ENCODE peak calls at places on chromosome 5, in eight cellular contexts. One of them, this sample, is unnamed.

GRCh38 chr5:66989286-66989685 is 207.3 kb downstream of the CD180 start:
- DNase-seq in HepG2: peak; percentile 45
- DNase-seq in GM12878: no peak
- DNase-seq in SK-N-SH: no peak
- DNase-seq in HCT116: no peak
- DNase-seq in K562: no peak
- DNase-seq in H1: no peak
- DNase-seq in endothelial cell of umbilical vein: no peak
- DNase-seq in this sample: peak; percentile 3

GRCh38 chr5:17896605-17897004 is 262.3 kb downstream of the TAF11L14 start:
- DNase-seq in HepG2: no peak
- DNase-seq in GM12878: no peak
- DNase-seq in SK-N-SH: no peak
- DNase-seq in HCT116: no peak
- DNase-seq in K562: no peak
- DNase-seq in H1: no peak
- DNase-seq in endothelial cell of umbilical vein: no peak
- DNase-seq in this sample: peak; percentile 55

GRCh38 chr5:71830626-71831539 is 111.8 kb downstream of the CARTPT start:
- DNase-seq in HepG2: no peak
- DNase-seq in GM12878: no peak
- DNase-seq in SK-N-SH: no peak
- DNase-seq in HCT116: no peak
- DNase-seq in K562: no peak
- DNase-seq in H1: no peak
- DNase-seq in endothelial cell of umbilical vein: peak; percentile 47
- DNase-seq in this sample: peak; percentile 45

GRCh38 chr5:73204302-73204701 is 31.3 kb downstream of the TMEM174 start:
- DNase-seq in HepG2: no peak
- DNase-seq in GM12878: no peak
- DNase-seq in SK-N-SH: no peak
- DNase-seq in HCT116: no peak
- DNase-seq in K562: no peak
- DNase-seq in H1: no peak
- DNase-seq in endothelial cell of umbilical vein: no peak
- DNase-seq in this sample: no peak

GRCh38 chr5:41336471-41336870 is 123.1 kb upstream of the C6 start:
- DNase-seq in HepG2: no peak
- DNase-seq in GM12878: no peak
- DNase-seq in SK-N-SH: no peak
- DNase-seq in HCT116: no peak
- DNase-seq in K562: no peak
- DNase-seq in H1: no peak
- DNase-seq in endothelial cell of umbilical vein: no peak
- DNase-seq in this sample: no peak

GRCh38 chr5:1983401-1983800 is 100.7 kb upstream of the IRX4 start:
- DNase-seq in HepG2: no peak
- DNase-seq in GM12878: no peak
- DNase-seq in SK-N-SH: no peak
- DNase-seq in HCT116: no peak
- DNase-seq in K562: no peak
- DNase-seq in H1: no peak
- DNase-seq in endothelial cell of umbilical vein: no peak
- DNase-seq in this sample: no peak

GRCh38 chr5:143033535-143034260 is 263.5 kb downstream of the ARHGAP26 start:
- DNase-seq in HepG2: no peak
- DNase-seq in GM12878: no peak
- DNase-seq in SK-N-SH: no peak
- DNase-seq in HCT116: peak; percentile 80
- DNase-seq in K562: no peak
- DNase-seq in H1: no peak
- DNase-seq in endothelial cell of umbilical vein: peak; percentile 73
- DNase-seq in this sample: no peak

GRCh38 chr5:139635606-139636206 is 12.4 kb upstream of the CXXC5 start:
- DNase-seq in HepG2: peak; percentile 70
- DNase-seq in GM12878: no peak
- DNase-seq in SK-N-SH: peak; percentile 75
- DNase-seq in HCT116: no peak
- DNase-seq in K562: peak; percentile 94
- DNase-seq in H1: peak; percentile 75
- DNase-seq in endothelial cell of umbilical vein: peak; percentile 64
- DNase-seq in this sample: no peak

GRCh38 chr5:39730011-39730410 is 305.2 kb upstream of the DAB2 start:
- DNase-seq in HepG2: no peak
- DNase-seq in GM12878: no peak
- DNase-seq in SK-N-SH: no peak
- DNase-seq in HCT116: no peak
- DNase-seq in K562: no peak
- DNase-seq in H1: no peak
- DNase-seq in endothelial cell of umbilical vein: no peak
- DNase-seq in this sample: no peak

GRCh38 chr5:27682600-27682999 is 644.2 kb upstream of the CDH9 start:
- DNase-seq in HepG2: peak; percentile 9
- DNase-seq in GM12878: no peak
- DNase-seq in SK-N-SH: no peak
- DNase-seq in HCT116: no peak
- DNase-seq in K562: peak; percentile 5
- DNase-seq in H1: peak; percentile 42
- DNase-seq in endothelial cell of umbilical vein: no peak
- DNase-seq in this sample: no peak

GRCh38 chr5:42057254-42057690 is 132.2 kb downstream of the FBXO4 start:
- DNase-seq in HepG2: peak; percentile 28
- DNase-seq in GM12878: peak; percentile 20
- DNase-seq in SK-N-SH: peak; percentile 46
- DNase-seq in HCT116: peak; percentile 51
- DNase-seq in K562: peak; percentile 71
- DNase-seq in H1: peak; percentile 73
- DNase-seq in endothelial cell of umbilical vein: peak; percentile 51
- DNase-seq in this sample: no peak

GRCh38 chr5:139650689-139651501 is 2.7 kb downstream of the CXXC5 start:
- DNase-seq in HepG2: peak; percentile 87
- DNase-seq in GM12878: no peak
- DNase-seq in SK-N-SH: peak; percentile 79
- DNase-seq in HCT116: no peak
- DNase-seq in K562: peak; percentile 93
- DNase-seq in H1: no peak
- DNase-seq in endothelial cell of umbilical vein: no peak
- DNase-seq in this sample: no peak

GRCh38 chr5:79318935-79319614 is 83.1 kb downstream of the JMY start:
- DNase-seq in HepG2: no peak
- DNase-seq in GM12878: no peak
- DNase-seq in SK-N-SH: no peak
- DNase-seq in HCT116: peak; percentile 7
- DNase-seq in K562: peak; percentile 35
- DNase-seq in H1: no peak
- DNase-seq in endothelial cell of umbilical vein: peak; percentile 14
- DNase-seq in this sample: peak; percentile 8

GRCh38 chr5:45826055-45826454 is 129.9 kb upstream of the HCN1 start:
- DNase-seq in HepG2: no peak
- DNase-seq in GM12878: no peak
- DNase-seq in SK-N-SH: no peak
- DNase-seq in HCT116: no peak
- DNase-seq in K562: no peak
- DNase-seq in H1: no peak
- DNase-seq in endothelial cell of umbilical vein: no peak
- DNase-seq in this sample: no peak

GRCh38 chr5:141199359-141200235 is at the start of gene PCDHB11:
- DNase-seq in HepG2: peak; percentile 6
- DNase-seq in GM12878: no peak
- DNase-seq in SK-N-SH: peak; percentile 41
- DNase-seq in HCT116: no peak
- DNase-seq in K562: peak; percentile 4
- DNase-seq in H1: no peak
- DNase-seq in endothelial cell of umbilical vein: peak; percentile 2
- DNase-seq in this sample: peak; percentile 75

GRCh38 chr5:132473019-132473531 is 17.5 kb downstream of the IRF1 start:
- DNase-seq in HepG2: no peak
- DNase-seq in GM12878: no peak
- DNase-seq in SK-N-SH: no peak
- DNase-seq in HCT116: no peak
- DNase-seq in K562: no peak
- DNase-seq in H1: no peak
- DNase-seq in endothelial cell of umbilical vein: no peak
- DNase-seq in this sample: no peak

GRCh38 chr5:14959443-14960119 is 88.0 kb upstream of the ANKH start:
- DNase-seq in HepG2: peak; percentile 30
- DNase-seq in GM12878: no peak
- DNase-seq in SK-N-SH: no peak
- DNase-seq in HCT116: no peak
- DNase-seq in K562: no peak
- DNase-seq in H1: no peak
- DNase-seq in endothelial cell of umbilical vein: no peak
- DNase-seq in this sample: no peak

GRCh38 chr5:96597441-96598020 is 64.6 kb upstream of the CAST start:
- DNase-seq in HepG2: no peak
- DNase-seq in GM12878: no peak
- DNase-seq in SK-N-SH: no peak
- DNase-seq in HCT116: no peak
- DNase-seq in K562: no peak
- DNase-seq in H1: no peak
- DNase-seq in endothelial cell of umbilical vein: peak; percentile 32
- DNase-seq in this sample: no peak

DNA sequence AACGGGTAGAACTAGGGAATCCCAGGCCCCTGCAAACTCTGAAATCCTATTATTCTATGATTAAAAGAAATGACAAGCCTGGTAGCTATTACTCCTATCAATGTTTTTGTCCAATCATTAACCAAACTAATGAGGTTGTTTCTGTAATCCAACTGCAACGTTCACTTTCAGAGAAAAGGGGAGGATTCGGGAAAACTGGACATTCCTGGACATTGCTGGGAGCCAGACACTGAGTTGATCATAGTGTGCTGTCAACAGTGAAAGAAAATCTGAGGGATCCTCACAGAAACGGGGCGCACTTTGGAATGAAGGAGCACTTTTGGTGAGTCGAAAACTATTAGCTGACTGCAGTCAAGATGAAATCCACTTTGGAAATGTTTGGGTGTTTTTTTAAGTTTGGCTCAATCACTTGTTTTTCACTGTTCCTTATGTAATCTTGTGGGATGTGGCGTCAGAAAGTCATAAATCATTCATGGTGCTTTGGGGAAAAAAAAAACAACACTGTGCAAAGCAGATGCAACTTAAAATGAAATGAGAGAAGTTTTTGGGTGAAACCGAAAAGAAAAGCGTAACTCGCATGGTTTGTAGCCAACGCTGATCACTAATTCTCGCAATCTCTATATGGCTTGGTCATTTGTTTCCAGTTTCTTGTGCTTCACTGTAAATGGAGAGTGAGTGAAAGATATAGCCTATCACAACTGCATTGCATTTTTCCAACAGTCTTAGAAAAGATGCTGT is 51.2 kb upstream of the ADRA1B start:
- DNase-seq in HepG2: no peak
- DNase-seq in GM12878: peak; percentile 9
- DNase-seq in SK-N-SH: no peak
- DNase-seq in HCT116: no peak
- DNase-seq in K562: no peak
- DNase-seq in H1: no peak
- DNase-seq in endothelial cell of umbilical vein: no peak
- DNase-seq in this sample: no peak
- TF ChIP-seq POLR2AphosphoS5 in HepG2: no peak
- TF ChIP-seq POLR2AphosphoS5 in GM12878: no peak
- TF ChIP-seq POLR2AphosphoS5 in SK-N-SH: no peak
- TF ChIP-seq POLR2AphosphoS5 in HCT116: no peak
- TF ChIP-seq POLR2AphosphoS5 in K562: no peak
- TF ChIP-seq POLR2AphosphoS5 in H1: no peak
- TF ChIP-seq POLR2AphosphoS5 in endothelial cell of umbilical vein: no peak
- TF ChIP-seq POLR2AphosphoS5 in this sample: no peak

GRCh38 chr5:127009784-127010183 is 20.6 kb downstream of the MARCHF3 start:
- DNase-seq in HepG2: no peak
- DNase-seq in GM12878: no peak
- DNase-seq in SK-N-SH: no peak
- DNase-seq in HCT116: no peak
- DNase-seq in K562: no peak
- DNase-seq in H1: no peak
- DNase-seq in endothelial cell of umbilical vein: no peak
- DNase-seq in this sample: no peak
- H3K27ac ChIP-seq in HepG2: no peak overlapping the region
- H3K27ac ChIP-seq in GM12878: no peak overlapping the region
- H3K27ac ChIP-seq in SK-N-SH: peak overlapping the region; percentile 63
- H3K27ac ChIP-seq in HCT116: no peak overlapping the region
- H3K27ac ChIP-seq in K562: no peak overlapping the region
- H3K27ac ChIP-seq in H1: no peak overlapping the region
- H3K27ac ChIP-seq in endothelial cell of umbilical vein: no peak overlapping the region
- H3K27ac ChIP-seq in this sample: no peak overlapping the region

DNA sequence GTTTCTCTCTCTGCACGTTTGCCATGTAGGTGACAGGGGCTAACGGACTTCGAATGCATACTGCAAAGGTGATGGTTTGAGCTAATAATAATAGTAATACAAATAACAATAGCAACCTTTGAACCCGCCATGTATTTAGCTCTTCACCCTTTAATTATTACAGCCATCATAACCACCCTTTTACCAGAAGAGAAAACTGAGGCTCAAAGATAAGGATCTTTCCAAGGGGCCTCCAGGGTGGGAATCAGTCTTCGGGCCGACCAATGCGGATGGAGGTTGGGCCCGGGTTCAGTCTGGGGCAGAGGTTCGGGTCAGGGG is 494 bp downstream of the CDKN2AIPNL start:
- DNase-seq in HepG2: no peak
- DNase-seq in GM12878: no peak
- DNase-seq in SK-N-SH: no peak
- DNase-seq in HCT116: no peak
- DNase-seq in K562: no peak
- DNase-seq in H1: no peak
- DNase-seq in endothelial cell of umbilical vein: no peak
- DNase-seq in this sample: no peak
- H3K9ac ChIP-seq in HepG2: peak overlapping the region; percentile 78
- H3K9ac ChIP-seq in GM12878: peak overlapping the region; percentile 76
- H3K9ac ChIP-seq in SK-N-SH: peak overlapping the region; percentile 87
- H3K9ac ChIP-seq in HCT116: peak overlapping the region; percentile 73
- H3K9ac ChIP-seq in K562: peak overlapping the region; percentile 77
- H3K9ac ChIP-seq in H1: peak overlapping the region; percentile 57
- H3K9ac ChIP-seq in endothelial cell of umbilical vein: peak overlapping the region; percentile 79
- H3K9ac ChIP-seq in this sample: peak overlapping the region; percentile 82

DNA sequence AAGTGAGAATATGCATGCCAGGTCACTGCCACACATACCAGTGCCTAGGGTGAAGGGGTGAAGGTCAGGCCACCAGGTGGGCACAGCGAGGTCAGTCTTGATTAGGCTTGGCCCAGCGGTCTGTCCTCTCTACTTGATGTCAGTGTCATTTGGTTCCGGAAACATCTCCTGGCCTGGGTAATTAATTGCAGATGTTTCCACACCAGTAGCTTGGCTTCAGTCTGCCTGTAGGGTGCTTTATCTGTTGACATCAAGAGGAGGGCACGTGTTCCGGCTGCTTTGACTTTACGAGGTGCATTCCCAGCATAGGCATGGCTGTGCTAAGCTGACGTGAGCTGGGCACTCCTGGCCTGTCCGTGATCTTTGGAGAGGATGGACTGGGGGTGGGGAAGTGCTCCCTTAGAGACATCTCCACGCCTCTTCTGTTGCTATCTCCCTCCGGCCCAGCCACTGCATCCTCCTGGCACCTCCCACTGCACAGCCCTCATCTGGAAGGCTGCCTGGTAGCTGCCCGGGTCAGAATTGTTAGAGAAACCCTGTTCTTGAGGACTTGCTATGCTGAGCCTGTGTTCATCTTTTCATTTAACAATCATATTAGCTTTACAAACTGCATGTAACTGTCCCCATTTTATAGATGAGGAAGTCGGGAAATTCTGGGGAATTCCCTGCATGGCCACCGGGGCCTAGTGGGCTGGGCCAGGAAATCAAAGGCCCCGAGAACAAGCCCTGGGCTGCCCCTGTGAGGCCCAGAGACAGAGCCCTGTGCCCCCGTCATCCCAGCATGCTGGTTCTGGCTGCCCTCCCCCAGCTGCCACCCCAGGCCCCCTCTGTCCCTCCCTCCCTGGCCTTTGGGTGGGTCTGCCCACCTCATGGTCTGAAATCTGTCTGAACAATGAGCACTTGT is 29.1 kb downstream of the JADE2 start:
- DNase-seq in HepG2: no peak
- DNase-seq in GM12878: peak; percentile 82
- DNase-seq in SK-N-SH: peak; percentile 83
- DNase-seq in HCT116: no peak
- DNase-seq in K562: no peak
- DNase-seq in H1: no peak
- DNase-seq in endothelial cell of umbilical vein: peak; percentile 60
- DNase-seq in this sample: no peak
- TF ChIP-seq POLR2AphosphoS5 in HepG2: no peak
- TF ChIP-seq POLR2AphosphoS5 in GM12878: peak; percentile 28
- TF ChIP-seq POLR2AphosphoS5 in SK-N-SH: peak; percentile 79
- TF ChIP-seq POLR2AphosphoS5 in HCT116: no peak
- TF ChIP-seq POLR2AphosphoS5 in K562: no peak
- TF ChIP-seq POLR2AphosphoS5 in H1: no peak
- TF ChIP-seq POLR2AphosphoS5 in endothelial cell of umbilical vein: peak; percentile 17
- TF ChIP-seq POLR2AphosphoS5 in this sample: no peak

This sample was measured in SK-N-MC.